ENCODE peak calls at places on chromosome 4, in six cellular contexts. One of them, this sample, is unnamed.
A peak's percentile ranks its signal among the peaks of the same experiment; 100 is the strongest.

GRCh38 chr4:15065516-15065915 is 63.2 kb downstream of the CPEB2 start:
- DNase-seq in M059J: no peak
- DNase-seq in ACHN: no peak
- DNase-seq in NCI-H1417: no peak
- DNase-seq in GDM1: no peak
- DNase-seq in mucosa of gallbladder: no peak
- DNase-seq in this sample: no peak

GRCh38 chr4:151719045-151719743 is 41.6 kb downstream of the GATB start:
- DNase-seq in M059J: no peak
- DNase-seq in ACHN: no peak
- DNase-seq in NCI-H1417: no peak
- DNase-seq in GDM1: no peak
- DNase-seq in mucosa of gallbladder: no peak
- DNase-seq in this sample: no peak

GRCh38 chr4:152938237-152938969 is 2.3 kb downstream of the FHDC1 start:
- DNase-seq in M059J: peak; percentile 5
- DNase-seq in ACHN: no peak
- DNase-seq in NCI-H1417: peak; percentile 43
- DNase-seq in GDM1: no peak
- DNase-seq in mucosa of gallbladder: no peak
- DNase-seq in this sample: no peak

GRCh38 chr4:5051692-5052423 is 578 bp downstream of the STK32B start:
- DNase-seq in M059J: no peak
- DNase-seq in ACHN: peak; percentile 55
- DNase-seq in NCI-H1417: no peak
- DNase-seq in GDM1: no peak
- DNase-seq in mucosa of gallbladder: no peak
- DNase-seq in this sample: no peak

GRCh38 chr4:180058731-180059215 is 2184.4 kb upstream of the TENM3 start:
- DNase-seq in M059J: peak; percentile 9
- DNase-seq in ACHN: peak; percentile 10
- DNase-seq in NCI-H1417: no peak
- DNase-seq in GDM1: no peak
- DNase-seq in mucosa of gallbladder: no peak
- DNase-seq in this sample: peak; percentile 30

GRCh38 chr4:60799214-60799613 is 400.9 kb upstream of the ADGRL3 start:
- DNase-seq in M059J: no peak
- DNase-seq in ACHN: no peak
- DNase-seq in NCI-H1417: no peak
- DNase-seq in GDM1: no peak
- DNase-seq in mucosa of gallbladder: no peak
- DNase-seq in this sample: no peak

GRCh38 chr4:157115613-157116340 is 39.8 kb downstream of the GLRB start:
- DNase-seq in M059J: peak; percentile 75
- DNase-seq in ACHN: peak; percentile 89
- DNase-seq in NCI-H1417: no peak
- DNase-seq in GDM1: no peak
- DNase-seq in mucosa of gallbladder: no peak
- DNase-seq in this sample: no peak

GRCh38 chr4:88569944-88570455 is 22.3 kb upstream of the HERC3 start:
- DNase-seq in M059J: no peak
- DNase-seq in ACHN: no peak
- DNase-seq in NCI-H1417: no peak
- DNase-seq in GDM1: no peak
- DNase-seq in mucosa of gallbladder: no peak
- DNase-seq in this sample: no peak

GRCh38 chr4:169117591-169118081 is 107.6 kb upstream of the CBR4 start:
- DNase-seq in M059J: peak; percentile 41
- DNase-seq in ACHN: no peak
- DNase-seq in NCI-H1417: no peak
- DNase-seq in GDM1: no peak
- DNase-seq in mucosa of gallbladder: no peak
- DNase-seq in this sample: no peak

GRCh38 chr4:14180983-14181601 is 553.6 kb upstream of the BOD1L1 start:
- DNase-seq in M059J: peak; percentile 64
- DNase-seq in ACHN: no peak
- DNase-seq in NCI-H1417: no peak
- DNase-seq in GDM1: no peak
- DNase-seq in mucosa of gallbladder: no peak
- DNase-seq in this sample: peak; percentile 6

GRCh38 chr4:165299399-165300060 is 27.9 kb upstream of the MSMO1 start:
- DNase-seq in M059J: no peak
- DNase-seq in ACHN: no peak
- DNase-seq in NCI-H1417: no peak
- DNase-seq in GDM1: no peak
- DNase-seq in mucosa of gallbladder: no peak
- DNase-seq in this sample: no peak

GRCh38 chr4:104868942-104869341 is 277.7 kb upstream of the TET2 start:
- DNase-seq in M059J: no peak
- DNase-seq in ACHN: no peak
- DNase-seq in NCI-H1417: no peak
- DNase-seq in GDM1: no peak
- DNase-seq in mucosa of gallbladder: no peak
- DNase-seq in this sample: no peak

GRCh38 chr4:48906283-48907173 is at the start of gene OCIAD2:
- DNase-seq in M059J: peak; percentile 82
- DNase-seq in ACHN: peak; percentile 78
- DNase-seq in NCI-H1417: peak; percentile 89
- DNase-seq in GDM1: no peak
- DNase-seq in mucosa of gallbladder: peak; percentile 81
- DNase-seq in this sample: peak; percentile 41

GRCh38 chr4:149009223-149009622 is 567.0 kb upstream of the NR3C2 start:
- DNase-seq in M059J: no peak
- DNase-seq in ACHN: no peak
- DNase-seq in NCI-H1417: no peak
- DNase-seq in GDM1: no peak
- DNase-seq in mucosa of gallbladder: peak; percentile 25
- DNase-seq in this sample: no peak

GRCh38 chr4:12852338-12853307 is 631.5 kb downstream of the RAB28 start:
- DNase-seq in M059J: peak; percentile 81
- DNase-seq in ACHN: peak; percentile 68
- DNase-seq in NCI-H1417: peak; percentile 80
- DNase-seq in GDM1: no peak
- DNase-seq in mucosa of gallbladder: no peak
- DNase-seq in this sample: peak; percentile 27

GRCh38 chr4:87311684-87312083 is 11.0 kb downstream of the HSD17B13 start:
- DNase-seq in M059J: no peak
- DNase-seq in ACHN: no peak
- DNase-seq in NCI-H1417: no peak
- DNase-seq in GDM1: no peak
- DNase-seq in mucosa of gallbladder: no peak
- DNase-seq in this sample: no peak

GRCh38 chr4:67549123-67549522 is 3.8 kb upstream of the CENPC start:
- DNase-seq in M059J: peak; percentile 16
- DNase-seq in ACHN: peak; percentile 42
- DNase-seq in NCI-H1417: peak; percentile 37
- DNase-seq in GDM1: peak; percentile 17
- DNase-seq in mucosa of gallbladder: no peak
- DNase-seq in this sample: peak; percentile 41

GRCh38 chr4:40621592-40622512 is 7.8 kb downstream of the RBM47 start:
- DNase-seq in M059J: peak; percentile 98
- DNase-seq in ACHN: peak; percentile 90
- DNase-seq in NCI-H1417: peak; percentile 67
- DNase-seq in GDM1: peak; percentile 79
- DNase-seq in mucosa of gallbladder: peak; percentile 83
- DNase-seq in this sample: no peak

GRCh38 chr4:70772929-70773555 is 51.3 kb downstream of the RUFY3 start:
- DNase-seq in M059J: no peak
- DNase-seq in ACHN: no peak
- DNase-seq in NCI-H1417: no peak
- DNase-seq in GDM1: no peak
- DNase-seq in mucosa of gallbladder: no peak
- DNase-seq in this sample: no peak

GRCh38 chr4:152156448-152156847 is 379.4 kb downstream of the FBXW7 start:
- DNase-seq in M059J: no peak
- DNase-seq in ACHN: no peak
- DNase-seq in NCI-H1417: no peak
- DNase-seq in GDM1: no peak
- DNase-seq in mucosa of gallbladder: no peak
- DNase-seq in this sample: no peak

GRCh38 chr4:66475596-66475995 is 805.3 kb upstream of the EPHA5 start:
- DNase-seq in M059J: no peak
- DNase-seq in ACHN: no peak
- DNase-seq in NCI-H1417: no peak
- DNase-seq in GDM1: no peak
- DNase-seq in mucosa of gallbladder: no peak
- DNase-seq in this sample: no peak

GRCh38 chr4:161650812-161651211 is 513.0 kb downstream of the FSTL5 start:
- DNase-seq in M059J: no peak
- DNase-seq in ACHN: no peak
- DNase-seq in NCI-H1417: no peak
- DNase-seq in GDM1: peak; percentile 64
- DNase-seq in mucosa of gallbladder: no peak
- DNase-seq in this sample: no peak

GRCh38 chr4:118865091-118865708 is 23.5 kb upstream of the SYNPO2 start:
- DNase-seq in M059J: peak; percentile 62
- DNase-seq in ACHN: peak; percentile 65
- DNase-seq in NCI-H1417: peak; percentile 22
- DNase-seq in GDM1: peak; percentile 10
- DNase-seq in mucosa of gallbladder: peak; percentile 43
- DNase-seq in this sample: peak; percentile 9

GRCh38 chr4:20464381-20464780 is 212.7 kb downstream of the SLIT2 start:
- DNase-seq in M059J: peak; percentile 85
- DNase-seq in ACHN: peak; percentile 85
- DNase-seq in NCI-H1417: no peak
- DNase-seq in GDM1: no peak
- DNase-seq in mucosa of gallbladder: no peak
- DNase-seq in this sample: no peak

GRCh38 chr4:137360701-137361213 is 171.5 kb downstream of the PCDH18 start:
- DNase-seq in M059J: no peak
- DNase-seq in ACHN: no peak
- DNase-seq in NCI-H1417: no peak
- DNase-seq in GDM1: no peak
- DNase-seq in mucosa of gallbladder: no peak
- DNase-seq in this sample: no peak

GRCh38 chr4:124943938-124944337 is 231.4 kb upstream of the ANKRD50 start:
- DNase-seq in M059J: no peak
- DNase-seq in ACHN: peak; percentile 17
- DNase-seq in NCI-H1417: no peak
- DNase-seq in GDM1: no peak
- DNase-seq in mucosa of gallbladder: no peak
- DNase-seq in this sample: no peak

GRCh38 chr4:164977243-164978164 is at the start of gene TRIM61:
- DNase-seq in M059J: no peak
- DNase-seq in ACHN: no peak
- DNase-seq in NCI-H1417: no peak
- DNase-seq in GDM1: no peak
- DNase-seq in mucosa of gallbladder: peak; percentile 59
- DNase-seq in this sample: no peak

GRCh38 chr4:128958194-128958593 is 135.1 kb downstream of the SCLT1 start:
- DNase-seq in M059J: no peak
- DNase-seq in ACHN: no peak
- DNase-seq in NCI-H1417: no peak
- DNase-seq in GDM1: no peak
- DNase-seq in mucosa of gallbladder: no peak
- DNase-seq in this sample: no peak

GRCh38 chr4:98484031-98484430 is 174.4 kb downstream of the TSPAN5 start:
- DNase-seq in M059J: peak; percentile 56
- DNase-seq in ACHN: no peak
- DNase-seq in NCI-H1417: no peak
- DNase-seq in GDM1: no peak
- DNase-seq in mucosa of gallbladder: no peak
- DNase-seq in this sample: no peak

GRCh38 chr4:150209140-150209829 is 131.0 kb downstream of the DCLK2 start:
- DNase-seq in M059J: peak; percentile 66
- DNase-seq in ACHN: peak; percentile 65
- DNase-seq in NCI-H1417: peak; percentile 33
- DNase-seq in GDM1: no peak
- DNase-seq in mucosa of gallbladder: peak; percentile 51
- DNase-seq in this sample: no peak

GRCh38 chr4:66649236-66649635 is 896.1 kb downstream of the CENPC start:
- DNase-seq in M059J: no peak
- DNase-seq in ACHN: no peak
- DNase-seq in NCI-H1417: no peak
- DNase-seq in GDM1: no peak
- DNase-seq in mucosa of gallbladder: no peak
- DNase-seq in this sample: no peak

GRCh38 chr4:165210566-165210965 is 3.2 kb downstream of the KLHL2 start:
- DNase-seq in M059J: no peak
- DNase-seq in ACHN: no peak
- DNase-seq in NCI-H1417: no peak
- DNase-seq in GDM1: no peak
- DNase-seq in mucosa of gallbladder: no peak
- DNase-seq in this sample: no peak

GRCh38 chr4:172725581-172725980 is 443.0 kb upstream of the GALNT7 start:
- DNase-seq in M059J: no peak
- DNase-seq in ACHN: peak; percentile 77
- DNase-seq in NCI-H1417: no peak
- DNase-seq in GDM1: no peak
- DNase-seq in mucosa of gallbladder: no peak
- DNase-seq in this sample: no peak

GRCh38 chr4:22869235-22869634 is 176.5 kb downstream of the GBA3 start:
- DNase-seq in M059J: no peak
- DNase-seq in ACHN: peak; percentile 8
- DNase-seq in NCI-H1417: no peak
- DNase-seq in GDM1: no peak
- DNase-seq in mucosa of gallbladder: no peak
- DNase-seq in this sample: no peak

This sample was measured in NCI-H1105.